ENCODE peak calls at places on chromosomes 1 and 21, in ten cellular contexts. C is tibial artery, K is endothelial cell, H is left ventricle myocardium inferior, V is choroid plexus epithelial cell, Y is NCI-H2171 treated with DMSO at 0.1 percent for 48 hours, X is GM12864, B is SHP77, F is RPMI7951, N is non-pigmented ciliary epithelial cell. U is an unnamed sample.

GRCh38 chr1:192272732-192273131 is 44.1 kb upstream of the RGS21 start:
- DNase-seq in H (no peak), X (no peak), V (no peak), F (no peak), B (no peak), C (no peak), Y (no peak), N (no peak), K (no peak), U (no peak)

GRCh38 chr21:34148826-34149558 is 75.6 kb downstream of the MRPS6 start:
- DNase-seq in N (no peak), H (no peak), F (no peak), X (no peak), C (no peak), Y (no peak), K (no peak), B (no peak), V (no peak), U (no peak)

GRCh38 chr1:196779093-196779492 is 4.5 kb downstream of the CFHR3 start:
- DNase-seq in X (no peak), N (no peak), K (no peak), V (peak), H (no peak), F (no peak), Y (no peak), C (no peak), B (no peak), U (no peak)

GRCh38 chr1:5485436-5485835 is 506.8 kb downstream of the NPHP4 start:
- DNase-seq in H (no peak), C (no peak), V (no peak), Y (no peak), N (no peak), X (no peak), K (no peak), B (no peak), F (no peak), U (no peak)

GRCh38 chr1:77303387-77303786 is 21.6 kb downstream of the AK5 start:
- DNase-seq in F (no peak), B (no peak), V (no peak), N (no peak), Y (no peak), X (no peak), K (no peak), H (no peak), C (no peak), U (no peak)

GRCh38 chr1:115671176-115672062 is 29.6 kb downstream of the VANGL1 start:
- DNase-seq in V (peak), H (no peak), B (peak), X (no peak), C (no peak), Y (no peak), F (peak), K (no peak), N (no peak), U (peak)

GRCh38 chr1:65259816-65260215 is 49.5 kb upstream of the DNAJC6 start:
- DNase-seq in N (no peak), C (no peak), X (no peak), K (no peak), B (no peak), V (no peak), H (no peak), Y (no peak), F (no peak), U (no peak)

GRCh38 chr1:3403388-3404179 is 50.9 kb upstream of the ARHGEF16 start:
- DNase-seq in N (no peak), B (no peak), V (no peak), Y (peak), C (no peak), K (peak), H (no peak), F (no peak), X (no peak), U (no peak)

GRCh38 chr1:28437924-28438699 is 67.7 kb upstream of the RCC1 start:
- DNase-seq in H (peak), B (peak), X (no peak), C (peak), K (peak), F (peak), N (peak), V (peak), Y (no peak), U (peak)

GRCh38 chr1:22888320-22889075 is 84.2 kb downstream of the LACTBL1 start:
- DNase-seq in Y (no peak), X (no peak), N (no peak), F (peak), H (no peak), B (no peak), V (no peak), C (no peak), K (no peak), U (peak)